ENCODE peak calls at places on chromosomes 4 and X, in nine cellular contexts. One of them, this sample, is unnamed.

GRCh38 chr4:1558205-1558604 is 125.9 kb downstream of the FAM53A start:
- DNase-seq in hepatic stellate cell: no peak
- DNase-seq in GM23248: no peak
- DNase-seq in cerebellum: peak
- DNase-seq in NCI-H524: no peak
- DNase-seq in lung: no peak
- DNase-seq in H54: no peak
- DNase-seq in head of caudate nucleus: no peak
- DNase-seq in NCI-H1105 treated with DMSO at 0.1 percent for 48 hours: no peak
- DNase-seq in this sample: no peak

GRCh38 chr4:62402088-62402806 is 1202.1 kb downstream of the ADGRL3 start:
- DNase-seq in hepatic stellate cell: no peak
- DNase-seq in GM23248: no peak
- DNase-seq in cerebellum: no peak
- DNase-seq in NCI-H524: no peak
- DNase-seq in lung: no peak
- DNase-seq in H54: no peak
- DNase-seq in head of caudate nucleus: no peak
- DNase-seq in NCI-H1105 treated with DMSO at 0.1 percent for 48 hours: no peak
- DNase-seq in this sample: no peak

GRCh38 chrX:1462596-1463251 is 10.0 kb upstream of the ASMTL start:
- DNase-seq in hepatic stellate cell: peak
- DNase-seq in GM23248: peak
- DNase-seq in cerebellum: no peak
- DNase-seq in NCI-H524: no peak
- DNase-seq in lung: peak
- DNase-seq in H54: peak
- DNase-seq in head of caudate nucleus: no peak
- DNase-seq in NCI-H1105 treated with DMSO at 0.1 percent for 48 hours: no peak
- DNase-seq in this sample: peak

GRCh38 chr4:164892018-164892417 is 15.0 kb downstream of the APELA start:
- DNase-seq in hepatic stellate cell: no peak
- DNase-seq in GM23248: no peak
- DNase-seq in cerebellum: no peak
- DNase-seq in NCI-H524: no peak
- DNase-seq in lung: no peak
- DNase-seq in H54: no peak
- DNase-seq in head of caudate nucleus: no peak
- DNase-seq in NCI-H1105 treated with DMSO at 0.1 percent for 48 hours: no peak
- DNase-seq in this sample: no peak

GRCh38 chr4:83217721-83218522 is 66.7 kb downstream of the COQ2 start:
- DNase-seq in hepatic stellate cell: no peak
- DNase-seq in GM23248: no peak
- DNase-seq in cerebellum: no peak
- DNase-seq in NCI-H524: no peak
- DNase-seq in lung: no peak
- DNase-seq in H54: no peak
- DNase-seq in head of caudate nucleus: no peak
- DNase-seq in NCI-H1105 treated with DMSO at 0.1 percent for 48 hours: no peak
- DNase-seq in this sample: no peak

GRCh38 chr4:158754385-158755180 is 14.2 kb upstream of the FNIP2 start:
- DNase-seq in hepatic stellate cell: peak
- DNase-seq in GM23248: peak
- DNase-seq in cerebellum: no peak
- DNase-seq in NCI-H524: no peak
- DNase-seq in lung: no peak
- DNase-seq in H54: no peak
- DNase-seq in head of caudate nucleus: no peak
- DNase-seq in NCI-H1105 treated with DMSO at 0.1 percent for 48 hours: no peak
- DNase-seq in this sample: peak

GRCh38 chr4:77074961-77075855 is 581 bp downstream of the CCNI start:
- DNase-seq in hepatic stellate cell: peak
- DNase-seq in GM23248: peak
- DNase-seq in cerebellum: peak
- DNase-seq in NCI-H524: peak
- DNase-seq in lung: peak
- DNase-seq in H54: peak
- DNase-seq in head of caudate nucleus: peak
- DNase-seq in NCI-H1105 treated with DMSO at 0.1 percent for 48 hours: peak
- DNase-seq in this sample: peak

GRCh38 chr4:67401902-67402301 is 143.4 kb downstream of the CENPC start:
- DNase-seq in hepatic stellate cell: no peak
- DNase-seq in GM23248: no peak
- DNase-seq in cerebellum: no peak
- DNase-seq in NCI-H524: no peak
- DNase-seq in lung: no peak
- DNase-seq in H54: no peak
- DNase-seq in head of caudate nucleus: no peak
- DNase-seq in NCI-H1105 treated with DMSO at 0.1 percent for 48 hours: no peak
- DNase-seq in this sample: no peak

GRCh38 chr4:41600243-41600642 is 62.3 kb downstream of the LIMCH1 start:
- DNase-seq in hepatic stellate cell: no peak
- DNase-seq in GM23248: peak
- DNase-seq in cerebellum: no peak
- DNase-seq in NCI-H524: no peak
- DNase-seq in lung: no peak
- DNase-seq in H54: peak
- DNase-seq in head of caudate nucleus: no peak
- DNase-seq in NCI-H1105 treated with DMSO at 0.1 percent for 48 hours: peak
- DNase-seq in this sample: peak

GRCh38 chr4:16199132-16199531 is 27.1 kb downstream of the TAPT1 start:
- DNase-seq in hepatic stellate cell: peak
- DNase-seq in GM23248: peak
- DNase-seq in cerebellum: peak
- DNase-seq in NCI-H524: no peak
- DNase-seq in lung: no peak
- DNase-seq in H54: no peak
- DNase-seq in head of caudate nucleus: no peak
- DNase-seq in NCI-H1105 treated with DMSO at 0.1 percent for 48 hours: peak
- DNase-seq in this sample: peak

GRCh38 chr4:157045507-157046127 is 30.3 kb upstream of the GLRB start:
- DNase-seq in hepatic stellate cell: peak
- DNase-seq in GM23248: peak
- DNase-seq in cerebellum: peak
- DNase-seq in NCI-H524: peak
- DNase-seq in lung: no peak
- DNase-seq in H54: peak
- DNase-seq in head of caudate nucleus: peak
- DNase-seq in NCI-H1105 treated with DMSO at 0.1 percent for 48 hours: peak
- DNase-seq in this sample: peak

GRCh38 chrX:56804867-56805266 is 75.8 kb downstream of the NBDY start:
- DNase-seq in hepatic stellate cell: no peak
- DNase-seq in GM23248: no peak
- DNase-seq in cerebellum: no peak
- DNase-seq in NCI-H524: no peak
- DNase-seq in lung: no peak
- DNase-seq in H54: no peak
- DNase-seq in head of caudate nucleus: no peak
- DNase-seq in NCI-H1105 treated with DMSO at 0.1 percent for 48 hours: no peak
- DNase-seq in this sample: no peak

GRCh38 chr4:177512646-177513045 is 70.4 kb upstream of the AGA start:
- DNase-seq in hepatic stellate cell: no peak
- DNase-seq in GM23248: no peak
- DNase-seq in cerebellum: no peak
- DNase-seq in NCI-H524: no peak
- DNase-seq in lung: no peak
- DNase-seq in H54: no peak
- DNase-seq in head of caudate nucleus: no peak
- DNase-seq in NCI-H1105 treated with DMSO at 0.1 percent for 48 hours: no peak
- DNase-seq in this sample: no peak